ENCODE peak calls at places on chromosomes 13 and 19, in seven cellular contexts. I is lower leg skin; Q is uterus; E is stimulated activated CD4-positive, alpha-beta T cell treated with anti-CD3 and anti-CD28 coated beads, TNF-alpha, amount 100 ng/mL, for 48 hours; O is GM19239; U is AG04450; T is CD4-positive, alpha-beta memory T cell. G is an unnamed sample.

GRCh38 chr13:85970727-85971126 is 171.5 kb upstream of the SLITRK6 start:
- DNase-seq in I (no peak), E (no peak), Q (no peak), T (no peak), O (no peak), U (no peak), G (no peak)

GRCh38 chr13:94246495-94246894 is 233.0 kb downstream of the DCT start:
- DNase-seq in E (no peak), U (no peak), T (no peak), I (no peak), O (no peak), Q (no peak), G (no peak)

GRCh38 chr19:3605770-3606169 is 905 bp downstream of the TBXA2R start:
- DNase-seq in E (no peak), U (no peak), Q (no peak), O (no peak), T (no peak), I (no peak), G (no peak)

GRCh38 chr19:40365010-40365409 is 16.5 kb downstream of the PLD3 start:
- DNase-seq in Q (no peak), E (no peak), O (no peak), U (no peak), I (no peak), T (no peak), G (no peak)

GRCh38 chr19:13165091-13165997 is 15.1 kb downstream of the IER2 start:
- DNase-seq in U (no peak), O (no peak), E (no peak), I (no peak), Q (no peak), T (no peak), G (no peak)

GRCh38 chr19:3984584-3984907 is 717 bp downstream of the EEF2 start:
- DNase-seq in I (peak; percentile 17), T (no peak), E (no peak), U (no peak), Q (no peak), O (no peak), G (no peak)

GRCh38 chr19:4556574-4557185 is 2.8 kb downstream of the SEMA6B start:
- DNase-seq in O (no peak), T (no peak), E (peak; percentile 42), Q (no peak), I (no peak), U (no peak), G (peak; percentile 73)

GRCh38 chr13:71877280-71877653 is 10.3 kb upstream of the DACH1 start:
- DNase-seq in U (no peak), I (no peak), E (no peak), T (no peak), Q (no peak), O (no peak), G (no peak)

GRCh38 chr13:43293008-43293407 is 269.6 kb downstream of the DNAJC15 start:
- DNase-seq in T (no peak), U (no peak), Q (no peak), O (no peak), E (no peak), I (no peak), G (no peak)

GRCh38 chr13:113143466-113144254 is 14.8 kb upstream of the PROZ start:
- DNase-seq in E (no peak), U (no peak), T (no peak), I (no peak), O (no peak), Q (no peak), G (peak; percentile 15)

GRCh38 chr19:32178841-32179410 is 166.5 kb upstream of the ZNF507 start:
- DNase-seq in O (no peak), T (no peak), E (no peak), U (no peak), I (no peak), Q (no peak), G (no peak)

GRCh38 chr19:38099966-38100365 is 124.1 kb downstream of the DPF1 start:
- DNase-seq in Q (no peak), U (no peak), I (no peak), T (no peak), O (no peak), E (no peak), G (no peak)

GRCh38 chr13:110644892-110645521 is 29.7 kb downstream of the NAXD start:
- DNase-seq in T (peak; percentile 56), I (no peak), U (peak; percentile 37), O (peak; percentile 78), E (no peak), Q (peak; percentile 40), G (peak; percentile 70)

GRCh38 chr19:35742121-35742724 is at the start of gene IGFLR1:
- DNase-seq in E (peak; percentile 75), U (no peak), Q (no peak), O (no peak), I (peak; percentile 47), T (peak; percentile 73), G (no peak)

GRCh38 chr19:37317403-37318209 is 53.3 kb upstream of the ZNF527 start:
- DNase-seq in Q (peak; percentile 96), I (peak; percentile 97), T (peak; percentile 95), E (peak; percentile 87), U (peak; percentile 98), O (peak; percentile 83), G (peak; percentile 95)

GRCh38 chr19:49590971-49591730 is at the start of gene PRR12:
- DNase-seq in U (peak; percentile 32), O (no peak), Q (peak; percentile 75), I (no peak), T (peak; percentile 76), E (peak; percentile 57), G (peak; percentile 79)

GRCh38 chr19:36058481-36059179 is 3.9 kb downstream of the WDR62 start:
- DNase-seq in I (no peak), E (no peak), O (no peak), Q (no peak), T (no peak), U (no peak), G (no peak)

GRCh38 chr13:83414393-83414792 is 467.9 kb downstream of the SLITRK1 start:
- DNase-seq in Q (no peak), O (no peak), E (no peak), T (no peak), I (no peak), U (no peak), G (no peak)

GRCh38 chr19:28523619-28524018 is 689.3 kb downstream of the UQCRFS1 start:
- DNase-seq in I (no peak), O (no peak), T (no peak), U (no peak), E (no peak), Q (no peak), G (no peak)

GRCh38 chr13:47903836-47904235 is 97.2 kb downstream of the SUCLA2 start:
- DNase-seq in T (no peak), O (no peak), U (no peak), I (no peak), E (no peak), Q (no peak), G (no peak)

GRCh38 chr13:30355405-30355741 is 48.0 kb upstream of the KATNAL1 start:
- DNase-seq in T (no peak), O (no peak), E (no peak), U (no peak), Q (no peak), I (no peak), G (no peak)

GRCh38 chr13:56020425-56020824 is 1120.3 kb upstream of the PRR20A start:
- DNase-seq in E (no peak), Q (no peak), U (no peak), O (no peak), I (no peak), T (no peak), G (no peak)

GRCh38 chr19:5436101-5436947 is 18.9 kb upstream of the ZNRF4 start:
- DNase-seq in Q (no peak), T (no peak), O (no peak), U (peak; percentile 55), E (no peak), I (no peak), G (no peak)

GRCh38 chr13:110756268-110756667 is 42.8 kb downstream of the ING1 start:
- DNase-seq in O (no peak), U (peak; percentile 57), T (no peak), E (no peak), Q (no peak), I (no peak), G (no peak)

GRCh38 chr19:45103200-45103624 is 10.2 kb downstream of the PPP1R37 start:
- DNase-seq in O (no peak), U (no peak), T (peak; percentile 51), I (no peak), E (peak; percentile 24), Q (no peak), G (no peak)

GRCh38 chr13:44726214-44726613 is 150.1 kb upstream of the TSC22D1 start:
- DNase-seq in E (no peak), O (no peak), U (peak; percentile 81), I (peak; percentile 34), Q (no peak), T (no peak), G (no peak)

GRCh38 chr19:45469835-45470146 is 2.0 kb downstream of the FOSB start:
- DNase-seq in I (no peak), E (peak; percentile 81), T (no peak), U (no peak), O (peak; percentile 78), Q (no peak), G (no peak)

GRCh38 chr19:45103625-45104319 is 10.8 kb downstream of the PPP1R37 start:
- DNase-seq in O (no peak), Q (no peak), U (no peak), E (no peak), T (no peak), I (no peak), G (peak; percentile 66)

GRCh38 chr19:4967738-4968461 is 1.0 kb upstream of the KDM4B start:
- DNase-seq in E (no peak), U (no peak), T (no peak), O (no peak), I (no peak), Q (no peak), G (no peak)

GRCh38 chr13:82627183-82627582 is 1255.1 kb downstream of the SLITRK1 start:
- DNase-seq in O (no peak), I (no peak), U (peak; percentile 63), E (no peak), Q (no peak), T (no peak), G (no peak)

GRCh38 chr19:1252818-1253513 is 4.6 kb downstream of the MIDN start:
- DNase-seq in Q (peak; percentile 95), I (peak; percentile 93), O (no peak), E (peak; percentile 63), T (peak; percentile 72), U (peak; percentile 92), G (peak; percentile 96)

GRCh38 chr19:57587529-57587928 is 3.6 kb downstream of the ZIK1 start:
- DNase-seq in I (no peak), U (peak; percentile 15), Q (no peak), E (no peak), O (no peak), T (no peak), G (no peak)

GRCh38 chr19:56637976-56638555 is 4.9 kb upstream of the SMIM17 start:
- DNase-seq in T (no peak), O (no peak), I (peak; percentile 15), E (peak; percentile 33), Q (peak; percentile 35), U (peak; percentile 21), G (peak; percentile 87)

GRCh38 chr13:24512208-24513068 is at the start of gene PARP4:
- DNase-seq in O (peak; percentile 70), Q (peak; percentile 73), U (peak; percentile 39), I (peak; percentile 75), T (peak; percentile 63), E (peak; percentile 54), G (peak; percentile 82)

GRCh38 chr13:44132710-44133109 is 240.9 kb upstream of the SERP2 start:
- DNase-seq in U (no peak), O (no peak), T (no peak), Q (no peak), I (peak; percentile 34), E (no peak), G (peak; percentile 70)

GRCh38 chr19:15456871-15457700 is 7.3 kb downstream of the RASAL3 start:
- DNase-seq in O (no peak), I (peak; percentile 31), E (no peak), U (no peak), T (no peak), Q (no peak), G (no peak)

GRCh38 chr19:15452111-15453047 is 2.6 kb upstream of the WIZ start:
- DNase-seq in T (no peak), Q (peak; percentile 91), I (peak; percentile 80), U (peak; percentile 8), O (no peak), E (no peak), G (peak; percentile 94)

GRCh38 chr19:4449022-4449825 is 8.4 kb downstream of the UBXN6 start:
- DNase-seq in O (no peak), E (no peak), T (no peak), I (no peak), Q (peak; percentile 67), U (no peak), G (peak; percentile 81)